ENCODE peak calls at places on chromosomes 5 and 9, in ten cellular contexts. V is T47D; M is M059J; C is gastrocnemius medialis; S is HuH-7.5; H is HFFc6; L is left cardiac atrium; Y is glomerular endothelial cell; A is effector memory CD8-positive, alpha-beta T cell; G is cardiac fibroblast. T is an unnamed sample.

GRCh38 chr9:87492642-87493041 is 5.0 kb upstream of the DAPK1 start:
- DNase-seq in C (no peak), S (no peak), M (no peak), H (no peak), V (no peak), G (no peak), L (no peak), A (no peak), Y (no peak), T (no peak)

GRCh38 chr9:90307177-90307833 is 335.3 kb downstream of the DIRAS2 start:
- DNase-seq in S (no peak), C (no peak), L (no peak), M (no peak), V (peak), A (no peak), H (no peak), Y (no peak), G (peak), T (no peak)

GRCh38 chr5:101929628-101930027 is 366.5 kb downstream of the SLCO4C1 start:
- DNase-seq in C (no peak), Y (no peak), V (no peak), H (no peak), M (peak), A (no peak), G (no peak), S (no peak), L (no peak), T (no peak)

GRCh38 chr5:1321576-1321975 is 23.3 kb downstream of the CLPTM1L start:
- DNase-seq in V (no peak), C (no peak), M (no peak), L (no peak), A (no peak), S (no peak), Y (no peak), H (no peak), G (no peak), T (no peak)

GRCh38 chr5:169801324-169801777 is 164.3 kb downstream of the DOCK2 start:
- DNase-seq in L (no peak), H (peak), V (no peak), G (peak), A (no peak), M (peak), S (no peak), Y (no peak), C (no peak), T (peak)

GRCh38 chr5:19795218-19795617 is 192.8 kb downstream of the CDH18 start:
- DNase-seq in Y (peak), C (no peak), L (no peak), M (peak), H (peak), A (no peak), G (peak), S (peak), V (peak), T (peak)

GRCh38 chr5:39616131-39616530 is 191.4 kb upstream of the DAB2 start:
- DNase-seq in Y (no peak), A (no peak), H (no peak), C (no peak), G (no peak), L (no peak), V (no peak), M (no peak), S (no peak), T (no peak)

GRCh38 chr5:135452366-135453030 is 347 bp upstream of the TIFAB start:
- DNase-seq in L (no peak), V (no peak), G (no peak), Y (no peak), M (no peak), C (no peak), S (no peak), A (no peak), H (no peak), T (no peak)

GRCh38 chr9:99353408-99353807 is 131.3 kb downstream of the SEC61B start:
- DNase-seq in L (no peak), G (peak), M (peak), V (no peak), C (no peak), S (no peak), H (peak), A (no peak), Y (no peak), T (no peak)

GRCh38 chr9:136171009-136171800 is 33.7 kb downstream of the LHX3 start:
- DNase-seq in M (no peak), G (no peak), Y (no peak), V (peak), H (no peak), A (no peak), S (peak), C (no peak), L (no peak), T (peak)

GRCh38 chr5:154444559-154445421 is 1.0 kb upstream of the SAP30L start:
- DNase-seq in Y (no peak), M (peak), A (no peak), V (no peak), L (no peak), S (peak), G (no peak), C (no peak), H (no peak), T (peak)

GRCh38 chr9:115604831-115605483 is 487.0 kb upstream of the TNC start:
- DNase-seq in M (peak), L (no peak), H (peak), V (no peak), Y (no peak), S (no peak), G (peak), C (no peak), A (no peak), T (no peak)

GRCh38 chr5:2169417-2169787 is 286.7 kb upstream of the IRX4 start:
- DNase-seq in S (no peak), C (no peak), L (no peak), Y (no peak), A (no peak), M (no peak), G (no peak), V (no peak), H (no peak), T (no peak)

GRCh38 chr5:77936365-77936693 is 160.2 kb upstream of the TBCA start:
- DNase-seq in Y (no peak), L (no peak), H (no peak), A (no peak), C (no peak), G (no peak), V (no peak), M (no peak), S (no peak), T (no peak)

GRCh38 chr9:125513634-125514413 is 193.2 kb downstream of the MAPKAP1 start:
- DNase-seq in M (peak), L (peak), H (peak), G (peak), V (peak), Y (no peak), A (no peak), C (peak), S (no peak), T (no peak)

GRCh38 chr5:6814816-6815215 is 101.6 kb downstream of the TENT4A start:
- DNase-seq in M (no peak), C (no peak), G (no peak), S (no peak), Y (no peak), A (no peak), L (no peak), H (no peak), V (no peak), T (no peak)

GRCh38 chr9:3936520-3937235 is 363.2 kb downstream of the GLIS3 start:
- DNase-seq in V (no peak), Y (peak), C (no peak), L (peak), H (no peak), A (no peak), S (no peak), M (no peak), G (peak), T (peak)

GRCh38 chr5:75469017-75469416 is 42.4 kb downstream of the CERT1 start:
- DNase-seq in M (no peak), A (no peak), C (no peak), L (no peak), H (no peak), G (no peak), S (no peak), V (no peak), Y (no peak), T (no peak)

GRCh38 chr5:177453852-177454396 is 7.3 kb downstream of the PRR7 start:
- DNase-seq in L (peak), H (no peak), G (peak), V (no peak), S (no peak), C (no peak), Y (no peak), M (peak), A (no peak), T (peak)

GRCh38 chr5:56516936-56517521 is 283.9 kb upstream of the ANKRD55 start:
- DNase-seq in C (peak), Y (no peak), G (peak), H (no peak), A (no peak), V (peak), S (peak), L (no peak), M (peak), T (no peak)

GRCh38 chr5:132853790-132854189 is 12.5 kb downstream of the GDF9 start:
- DNase-seq in L (no peak), Y (no peak), V (no peak), S (no peak), G (no peak), M (no peak), C (no peak), H (no peak), A (no peak), T (peak)

GRCh38 chr5:135497971-135498661 is 37.6 kb downstream of the NEUROG1 start:
- DNase-seq in H (no peak), M (peak), Y (no peak), A (no peak), L (no peak), S (no peak), C (no peak), V (no peak), G (no peak), T (peak)

GRCh38 chr5:50445281-50445949 is 4.3 kb upstream of the EMB start:
- DNase-seq in L (no peak), A (peak), S (no peak), H (no peak), G (no peak), M (no peak), C (no peak), Y (no peak), V (no peak), T (no peak)

GRCh38 chr5:109560554-109560953 is 129.2 kb upstream of the MAN2A1 start:
- DNase-seq in G (no peak), C (no peak), S (no peak), A (no peak), M (no peak), H (no peak), V (no peak), Y (no peak), L (no peak), T (no peak)

GRCh38 chr5:176144508-176144907 is 93.7 kb upstream of the SIMC1 start:
- DNase-seq in H (no peak), S (no peak), A (no peak), C (no peak), L (no peak), G (no peak), V (no peak), Y (no peak), M (no peak), T (peak)

GRCh38 chr5:10110228-10110627 is 139.5 kb downstream of the ATPSCKMT start:
- DNase-seq in M (no peak), L (no peak), G (no peak), H (no peak), Y (no peak), V (no peak), S (no peak), A (no peak), C (no peak), T (no peak)

GRCh38 chr9:89720721-89721660 is 116.2 kb downstream of the GADD45G start:
- DNase-seq in C (peak), Y (no peak), L (no peak), V (no peak), H (no peak), M (no peak), G (no peak), A (no peak), S (no peak), T (no peak)

GRCh38 chr5:24742334-24742733 is 97.6 kb upstream of the CDH10 start:
- DNase-seq in M (peak), A (no peak), V (no peak), C (no peak), S (no peak), L (no peak), G (peak), H (no peak), Y (no peak), T (no peak)

GRCh38 chr9:110319781-110320180 is 17.9 kb downstream of the TXNDC8 start:
- DNase-seq in V (no peak), A (no peak), M (no peak), Y (no peak), G (no peak), L (no peak), C (no peak), H (no peak), S (no peak), T (no peak)

GRCh38 chr5:178114325-178115135 is 1.2 kb downstream of the N4BP3 start:
- DNase-seq in G (no peak), S (peak), V (no peak), H (no peak), C (no peak), Y (no peak), L (no peak), A (peak), M (no peak), T (peak)

GRCh38 chr5:158599132-158599531 is 500.6 kb downstream of the EBF1 start:
- DNase-seq in C (no peak), L (no peak), G (peak), M (no peak), A (no peak), V (no peak), Y (no peak), H (no peak), S (no peak), T (no peak)

GRCh38 chr5:1668141-1668721 is 131.4 kb downstream of the MRPL36 start:
- DNase-seq in G (no peak), A (no peak), C (no peak), H (no peak), S (no peak), M (no peak), V (no peak), L (no peak), Y (no peak), T (peak)